ENCODE peak calls at places on chromosomes 4 and X, in five cellular contexts. U, X, J, K and V are unnamed samples.

GRCh38 chr4:87117051-87117729 is 103.2 kb downstream of the KLHL8 start:
- DNase-seq in U (no peak), J (no peak), X (no peak), K (no peak), V (no peak)

GRCh38 chr4:43379001-43379400 is 486.5 kb downstream of the GRXCR1 start:
- DNase-seq in X (no peak), K (no peak), U (no peak), J (no peak), V (no peak)

GRCh38 chr4:173917255-173917960 is 366.1 kb downstream of the FBXO8 start:
- DNase-seq in U (no peak), J (no peak), X (peak; percentile 77), K (peak; percentile 78), V (peak; percentile 55)

GRCh38 chr4:140070369-140070768 is 83.6 kb downstream of the MAML3 start:
- DNase-seq in U (no peak), K (no peak), J (no peak), X (no peak), V (no peak)

GRCh38 chr4:68963389-68963788 is 11.8 kb upstream of the UGT2A3 start:
- DNase-seq in K (no peak), X (no peak), U (no peak), J (no peak), V (peak; percentile 14)

GRCh38 chrX:13387656-13388421 is 68.0 kb upstream of the ATXN3L start:
- DNase-seq in U (no peak), X (peak; percentile 13), J (no peak), K (peak; percentile 59), V (peak; percentile 32)

GRCh38 chr4:3267576-3268394 is 18.8 kb downstream of the MSANTD1 start:
- DNase-seq in J (no peak), X (no peak), K (no peak), U (no peak), V (no peak)

GRCh38 chr4:4820264-4820663 is 39.2 kb upstream of the MSX1 start:
- DNase-seq in X (no peak), K (no peak), U (no peak), J (no peak), V (no peak)

GRCh38 chr4:174423257-174423944 is 98.9 kb downstream of the HPGD start:
- DNase-seq in K (peak; percentile 77), J (no peak), X (peak; percentile 75), U (peak; percentile 56), V (peak; percentile 17)

GRCh38 chrX:47197526-47197925 is 3.9 kb downstream of the UBA1 start:
- DNase-seq in J (no peak), U (no peak), K (no peak), X (no peak), V (no peak)

GRCh38 chr4:166309286-166309685 is 436.2 kb downstream of the TLL1 start:
- DNase-seq in K (no peak), X (no peak), U (no peak), J (no peak), V (no peak)

GRCh38 chrX:17075004-17075403 is 128.5 kb downstream of the REPS2 start:
- DNase-seq in K (no peak), X (no peak), J (no peak), U (no peak), V (no peak)

DNA sequence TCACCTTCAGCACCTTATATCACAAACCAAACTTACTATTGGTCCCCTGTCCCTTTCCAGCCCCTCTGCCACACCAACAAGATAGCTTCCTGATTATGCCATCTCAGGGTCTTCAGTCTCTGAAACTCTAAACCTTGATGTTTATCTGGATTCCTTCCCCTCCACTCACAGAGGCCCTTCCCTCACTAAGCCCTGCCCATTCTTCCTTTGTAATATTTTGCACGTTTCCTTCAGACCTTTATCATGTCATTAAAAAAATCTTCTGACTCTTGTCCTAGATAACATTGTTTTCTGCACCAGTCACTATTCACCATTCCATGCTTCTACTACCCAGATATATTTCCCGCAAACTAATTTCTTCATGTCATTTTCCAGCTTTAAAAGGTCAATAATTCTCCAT is 17.7 kb upstream of the CEP135 start:
- DNase-seq in J (no peak), U (no peak), X (no peak), K (no peak), V (no peak)
- TF ChIP-seq CTCF in J (no peak), U (no peak), X (no peak), K (no peak), V (no peak)

GRCh38 chrX:75596178-75596577 is 73.3 kb upstream of the ZDHHC15 start:
- DNase-seq in J (no peak), U (no peak), K (peak; percentile 2), X (peak; percentile 16), V (no peak)
- H3K4me3 ChIP-seq in J (no peak overlapping the region), U (no peak overlapping the region), K (no peak overlapping the region), X (no peak overlapping the region), V (no peak overlapping the region)

GRCh38 chr4:177371452-177371851 is 61.8 kb downstream of the NEIL3 start:
- DNase-seq in X (no peak), K (no peak), U (no peak), J (no peak), V (no peak)

GRCh38 chr4:177369372-177369771 is 59.7 kb downstream of the NEIL3 start:
- DNase-seq in U (no peak), X (peak; percentile 72), J (no peak), K (peak; percentile 73), V (no peak)

GRCh38 chr4:177367336-177367735 is 57.7 kb downstream of the NEIL3 start:
- DNase-seq in U (no peak), X (peak; percentile 37), J (no peak), K (peak; percentile 34), V (no peak)
- TF ChIP-seq CTCF in U (no peak), X (peak; percentile 56), J (no peak), K (peak; percentile 41), V (peak; percentile 49)

GRCh38 chr4:188387134-188387791 is 248.0 kb downstream of the TRIML1 start:
- DNase-seq in K (peak; percentile 58), X (peak; percentile 13), U (no peak), J (no peak), V (no peak)
- H3K4me3 ChIP-seq in K (no peak overlapping the region), X (no peak overlapping the region), U (no peak overlapping the region), J (no peak overlapping the region), V (no peak overlapping the region)